ENCODE peak calls at places on chromosomes 16 and 17, in four cellular contexts. One of them, this sample, is unnamed.

GRCh38 chr16:71426069-71426879 is 15.6 kb downstream of the TLE7 start:
- DNase-seq in OCI-LY7: no peak
- DNase-seq in ovary: no peak
- DNase-seq in CD8-positive, alpha-beta memory T cell: peak; percentile 84
- DNase-seq in this sample: peak; percentile 51

GRCh38 chr17:21368545-21369246 is 7.5 kb upstream of the KCNJ12 start:
- DNase-seq in CD8-positive, alpha-beta memory T cell: no peak
- DNase-seq in OCI-LY7: peak; percentile 76
- DNase-seq in ovary: no peak
- DNase-seq in this sample: no peak

GRCh38 chr16:66936889-66937554 is 1.7 kb downstream of the CES2 start:
- DNase-seq in OCI-LY7: no peak
- DNase-seq in ovary: no peak
- DNase-seq in CD8-positive, alpha-beta memory T cell: no peak
- DNase-seq in this sample: no peak

GRCh38 chr16:73572135-73572534 is 524.2 kb upstream of the ZFHX3 start:
- DNase-seq in OCI-LY7: no peak
- DNase-seq in CD8-positive, alpha-beta memory T cell: no peak
- DNase-seq in ovary: no peak
- DNase-seq in this sample: no peak

GRCh38 chr17:57954421-57955182 is 610 bp downstream of the CUEDC1 start:
- DNase-seq in ovary: peak; percentile 69
- DNase-seq in CD8-positive, alpha-beta memory T cell: no peak
- DNase-seq in OCI-LY7: no peak
- DNase-seq in this sample: no peak

GRCh38 chr17:68048996-68049395 is 13.5 kb downstream of the KPNA2 start:
- DNase-seq in OCI-LY7: peak; percentile 37
- DNase-seq in ovary: no peak
- DNase-seq in CD8-positive, alpha-beta memory T cell: no peak
- DNase-seq in this sample: no peak

GRCh38 chr17:30117548-30118155 is 1.0 kb downstream of the NSRP1 start:
- DNase-seq in OCI-LY7: no peak
- DNase-seq in CD8-positive, alpha-beta memory T cell: no peak
- DNase-seq in ovary: no peak
- DNase-seq in this sample: no peak

GRCh38 chr16:68884867-68885266 is 41.5 kb downstream of the TANGO6 start:
- DNase-seq in CD8-positive, alpha-beta memory T cell: no peak
- DNase-seq in ovary: no peak
- DNase-seq in OCI-LY7: no peak
- DNase-seq in this sample: no peak

GRCh38 chr16:88920618-88921602 is 54.5 kb upstream of the PABPN1L start:
- DNase-seq in OCI-LY7: no peak
- DNase-seq in ovary: peak; percentile 56
- DNase-seq in CD8-positive, alpha-beta memory T cell: no peak
- DNase-seq in this sample: no peak

GRCh38 chr17:34098712-34099111 is 156.4 kb upstream of the CCL2 start:
- DNase-seq in OCI-LY7: no peak
- DNase-seq in CD8-positive, alpha-beta memory T cell: no peak
- DNase-seq in ovary: no peak
- DNase-seq in this sample: no peak

GRCh38 chr17:30267625-30268024 is 24.1 kb downstream of the BLMH start:
- DNase-seq in OCI-LY7: no peak
- DNase-seq in ovary: no peak
- DNase-seq in CD8-positive, alpha-beta memory T cell: no peak
- DNase-seq in this sample: no peak

GRCh38 chr17:64596439-64596838 is 65.7 kb downstream of the SMURF2 start:
- DNase-seq in OCI-LY7: no peak
- DNase-seq in CD8-positive, alpha-beta memory T cell: no peak
- DNase-seq in ovary: no peak
- DNase-seq in this sample: no peak

GRCh38 chr17:16190703-16191360 is 24.5 kb downstream of the NCOR1 start:
- DNase-seq in OCI-LY7: no peak
- DNase-seq in ovary: no peak
- DNase-seq in CD8-positive, alpha-beta memory T cell: no peak
- DNase-seq in this sample: no peak
- H3K36me3 ChIP-seq in OCI-LY7: peaks cover 45% of the 10 kb centered on the region
- H3K36me3 ChIP-seq in ovary: no peaks in the 10 kb centered on the region
- H3K36me3 ChIP-seq in CD8-positive, alpha-beta memory T cell: peaks cover 8% of the 10 kb centered on the region
- H3K36me3 ChIP-seq in this sample: no peaks in the 10 kb centered on the region

DNA sequence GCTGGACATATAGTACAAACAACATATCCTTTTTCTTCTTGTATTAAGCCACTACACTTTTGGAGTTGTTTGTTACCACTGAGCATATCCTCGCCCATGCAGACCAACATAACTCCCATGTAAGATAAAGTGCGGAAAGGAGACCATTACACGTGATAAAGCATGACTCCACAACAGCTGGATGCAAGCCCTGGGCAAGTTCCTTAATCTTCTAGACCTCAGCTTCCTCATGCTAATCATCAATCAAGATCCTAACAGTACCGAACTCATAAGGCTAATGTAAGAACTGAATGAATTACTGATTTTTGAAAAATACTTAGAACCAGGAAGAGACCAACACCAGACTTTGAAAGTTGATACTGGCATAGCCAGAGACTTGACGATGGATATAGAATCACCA is 47.0 kb upstream of the GSG1L start:
- DNase-seq in ovary: no peak
- DNase-seq in CD8-positive, alpha-beta memory T cell: no peak
- DNase-seq in OCI-LY7: no peak
- DNase-seq in this sample: no peak
- H3K36me3 ChIP-seq in ovary: no peaks in the 10 kb centered on the region
- H3K36me3 ChIP-seq in CD8-positive, alpha-beta memory T cell: peaks cover 79% of the 10 kb centered on the region
- H3K36me3 ChIP-seq in OCI-LY7: peaks cover 98% of the 10 kb centered on the region
- H3K36me3 ChIP-seq in this sample: peaks cover 3% of the 10 kb centered on the region

DNA sequence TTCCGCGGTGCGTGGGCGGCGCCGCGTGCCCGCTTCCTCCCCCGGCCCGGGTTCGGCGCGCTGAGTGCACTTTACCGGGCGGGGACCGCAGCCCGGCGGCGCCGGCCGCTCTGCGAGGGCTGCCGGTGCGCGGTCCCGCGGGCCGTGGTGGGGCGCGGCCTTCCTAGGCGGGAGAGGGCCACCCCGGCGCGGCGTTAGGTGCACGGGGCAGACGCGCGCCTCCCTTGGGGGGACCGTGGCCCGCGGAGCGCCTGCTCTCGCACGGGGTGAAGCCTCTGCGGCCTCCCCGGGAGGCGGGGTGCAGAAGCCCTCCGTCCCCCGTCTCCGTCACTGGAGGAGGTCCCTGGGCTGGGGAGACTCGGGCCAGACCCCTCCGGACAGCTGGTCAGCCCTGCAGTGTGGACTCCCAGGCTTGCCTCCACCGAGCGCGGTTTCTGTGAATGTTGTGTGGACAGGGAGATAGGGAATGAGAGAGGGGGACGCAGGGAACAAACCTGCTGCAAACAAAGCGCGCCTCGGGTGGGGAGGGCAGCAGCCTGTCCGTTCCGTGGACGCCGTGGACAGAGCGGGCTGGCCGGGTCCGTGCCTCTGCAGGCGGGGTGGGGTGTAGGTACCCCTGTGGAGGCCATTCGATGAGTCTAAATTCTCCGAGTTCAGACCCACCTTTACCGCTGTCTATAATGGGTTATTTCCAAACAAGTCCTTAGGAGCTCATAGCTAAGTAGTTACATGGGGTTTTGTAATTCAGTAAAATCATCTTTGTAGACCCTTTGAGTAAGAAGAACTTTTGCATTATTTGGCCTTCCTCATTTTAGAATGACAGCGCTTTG is 721 bp downstream of the TBCD start:
- DNase-seq in ovary: peak; percentile 67
- DNase-seq in CD8-positive, alpha-beta memory T cell: no peak
- DNase-seq in OCI-LY7: peak; percentile 46
- DNase-seq in this sample: no peak
- H3K36me3 ChIP-seq in ovary: no peaks in the 10 kb centered on the region
- H3K36me3 ChIP-seq in CD8-positive, alpha-beta memory T cell: no peaks in the 10 kb centered on the region
- H3K36me3 ChIP-seq in OCI-LY7: peaks cover 38% of the 10 kb centered on the region
- H3K36me3 ChIP-seq in this sample: peaks cover 2% of the 10 kb centered on the region

GRCh38 chr16:3579776-3580175 is 2.6 kb upstream of the NLRC3 start:
- DNase-seq in ovary: no peak
- DNase-seq in CD8-positive, alpha-beta memory T cell: no peak
- DNase-seq in OCI-LY7: no peak
- DNase-seq in this sample: no peak
- H3K36me3 ChIP-seq in ovary: no peaks in the 10 kb centered on the region
- H3K36me3 ChIP-seq in CD8-positive, alpha-beta memory T cell: no peaks in the 10 kb centered on the region
- H3K36me3 ChIP-seq in OCI-LY7: peaks cover 54% of the 10 kb centered on the region
- H3K36me3 ChIP-seq in this sample: no peaks in the 10 kb centered on the region

DNA sequence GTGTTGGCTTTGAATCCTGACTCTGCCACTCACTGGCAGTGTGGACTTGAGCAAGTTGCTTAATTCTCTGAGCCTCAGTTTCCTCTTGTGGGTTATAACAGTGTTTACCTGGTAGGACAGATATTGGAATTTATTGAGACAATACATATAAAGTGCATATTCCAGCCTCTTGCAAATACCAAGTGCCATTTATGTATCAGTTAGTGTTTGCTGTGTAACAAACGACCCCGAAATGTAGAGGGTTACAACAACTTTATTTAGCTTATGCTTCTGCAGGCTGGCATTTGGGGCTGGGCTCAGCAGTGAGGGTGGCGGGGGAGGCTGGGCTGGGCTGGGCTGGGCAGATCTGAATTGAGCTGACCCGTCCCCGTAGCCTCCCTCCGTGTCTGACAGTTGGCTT is 42.4 kb upstream of the IL21R start:
- DNase-seq in CD8-positive, alpha-beta memory T cell: no peak
- DNase-seq in ovary: no peak
- DNase-seq in OCI-LY7: no peak
- DNase-seq in this sample: no peak
- H3K36me3 ChIP-seq in CD8-positive, alpha-beta memory T cell: peaks cover 60% of the 10 kb centered on the region
- H3K36me3 ChIP-seq in ovary: no peaks in the 10 kb centered on the region
- H3K36me3 ChIP-seq in OCI-LY7: peaks cover 68% of the 10 kb centered on the region
- H3K36me3 ChIP-seq in this sample: peaks cover 2% of the 10 kb centered on the region

DNA sequence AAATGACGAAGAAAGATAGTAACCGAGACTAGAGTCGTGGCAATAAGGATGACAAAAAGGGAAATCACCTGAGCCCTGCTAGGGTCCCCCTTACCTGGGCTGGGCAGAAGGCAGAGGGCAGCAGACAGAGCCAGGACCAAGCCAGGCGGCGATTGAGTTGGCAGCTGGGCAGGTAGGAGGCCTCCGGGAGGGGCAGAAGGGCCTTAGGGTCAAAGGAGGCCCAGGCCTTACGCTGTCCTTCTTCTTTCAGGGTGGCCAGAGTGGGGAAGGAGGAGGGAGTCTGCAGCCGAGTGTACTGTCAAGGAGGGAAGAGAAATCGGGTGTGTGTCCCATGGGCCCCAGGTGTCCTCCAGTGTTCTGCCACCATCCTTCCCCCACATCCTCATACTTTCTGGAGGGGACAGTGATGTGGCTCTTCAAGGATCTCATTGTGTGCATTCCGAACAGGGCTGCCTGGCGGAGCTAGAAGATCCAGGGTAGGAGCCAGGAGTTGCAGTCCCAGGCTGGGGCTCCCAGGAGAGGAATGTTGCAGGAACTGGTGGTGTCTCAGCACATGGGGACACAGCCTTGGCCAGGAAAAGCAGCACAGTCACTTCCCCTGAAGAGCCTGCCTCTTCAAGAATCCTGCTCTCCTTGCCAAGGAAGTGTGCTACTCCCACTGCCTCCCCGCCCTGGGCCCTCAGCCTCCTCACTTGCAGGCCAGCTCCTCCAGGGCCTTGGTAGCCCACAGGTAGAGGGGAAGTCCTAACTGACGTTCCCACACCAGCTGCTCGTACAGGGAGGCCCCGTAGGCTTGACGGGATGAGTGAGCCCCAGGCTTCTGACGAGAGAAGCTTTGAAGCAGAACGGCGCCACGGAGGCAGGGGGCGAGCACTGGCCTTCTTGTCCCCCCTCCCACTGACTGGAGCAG is 13.2 kb downstream of the CTC1 start:
- DNase-seq in CD8-positive, alpha-beta memory T cell: peak; percentile 24
- DNase-seq in ovary: no peak
- DNase-seq in OCI-LY7: no peak
- DNase-seq in this sample: no peak
- H3K36me3 ChIP-seq in CD8-positive, alpha-beta memory T cell: peaks cover 96% of the 10 kb centered on the region
- H3K36me3 ChIP-seq in ovary: no peaks in the 10 kb centered on the region
- H3K36me3 ChIP-seq in OCI-LY7: peaks cover 96% of the 10 kb centered on the region
- H3K36me3 ChIP-seq in this sample: peaks cover 5% of the 10 kb centered on the region